ENCODE peak calls at places on chromosome 10, in five cellular contexts. Z is HEK293T, O is NT2/D1, N is GM12878, C is H1. G is an unnamed sample.

GRCh38 chr10:102500621-102501149 is 1.8 kb downstream of the ACTR1A start:
- DNase-seq in Z (no peak), O (no peak), N (no peak), C (no peak), G (no peak)

GRCh38 chr10:56585447-56586171 is 224.6 kb upstream of the ZWINT start:
- DNase-seq in Z (no peak), O (no peak), N (no peak), C (peak; percentile 42), G (no peak)

GRCh38 chr10:74314166-74314565 is 163.1 kb downstream of the ADK start:
- DNase-seq in Z (no peak), O (no peak), N (no peak), C (no peak), G (no peak)

GRCh38 chr10:25357269-25357668 is 182.5 kb downstream of the GPR158 start:
- DNase-seq in Z (no peak), O (no peak), N (no peak), C (no peak), G (no peak)

GRCh38 chr10:129494740-129495139 is 27.7 kb downstream of the MGMT start:
- DNase-seq in Z (no peak), O (no peak), N (no peak), C (no peak), G (no peak)

GRCh38 chr10:44936314-44936975 is 23.2 kb upstream of the RASSF4 start:
- DNase-seq in Z (no peak), O (no peak), N (no peak), C (peak; percentile 13), G (no peak)

GRCh38 chr10:61628875-61629513 is 33.7 kb upstream of the CABCOCO1 start:
- DNase-seq in Z (no peak), O (no peak), N (no peak), C (no peak), G (peak; percentile 7)

GRCh38 chr10:113562108-113562507 is 9.3 kb downstream of the HABP2 start:
- DNase-seq in Z (no peak), O (no peak), N (no peak), C (no peak), G (no peak)

DNA sequence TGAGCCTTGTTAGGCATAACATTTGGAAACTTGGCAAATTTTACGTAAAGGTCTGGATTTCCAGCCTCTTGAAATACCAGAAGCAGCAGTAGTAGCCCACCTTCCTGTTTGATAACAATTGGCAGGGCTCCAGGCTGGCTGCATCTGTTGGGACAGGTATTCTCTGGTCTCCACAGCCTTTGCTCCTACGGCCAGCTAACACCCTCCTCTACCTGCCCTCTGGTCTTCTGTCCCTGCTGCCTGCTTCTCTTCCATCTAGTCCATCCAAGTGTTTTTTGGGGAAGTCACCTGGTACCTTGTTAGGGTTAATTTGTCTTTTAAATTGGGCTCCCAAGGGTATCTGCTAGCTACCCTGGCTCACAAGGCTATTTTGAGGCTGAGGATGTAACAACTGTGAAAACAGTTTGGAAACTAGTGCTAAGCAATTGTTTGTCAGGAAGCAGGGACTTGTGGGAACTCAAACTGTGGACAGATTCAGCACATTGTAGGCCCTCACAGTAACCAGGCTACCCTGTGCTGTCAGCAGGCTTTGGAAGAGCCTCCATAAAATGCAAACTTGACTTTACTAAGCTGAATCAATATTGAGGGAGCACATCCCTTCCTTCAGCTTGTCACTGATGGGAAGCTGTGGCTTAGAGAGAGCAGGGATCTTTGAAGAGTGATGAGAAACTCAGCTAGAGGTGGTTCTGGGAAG is 8.5 kb downstream of the RPS24 start:
- DNase-seq in Z (no peak), O (no peak), N (no peak), C (no peak), G (no peak)
- TF ChIP-seq SUZ12 in Z (no peak), O (no peak), N (no peak), C (no peak), G (no peak)

DNA sequence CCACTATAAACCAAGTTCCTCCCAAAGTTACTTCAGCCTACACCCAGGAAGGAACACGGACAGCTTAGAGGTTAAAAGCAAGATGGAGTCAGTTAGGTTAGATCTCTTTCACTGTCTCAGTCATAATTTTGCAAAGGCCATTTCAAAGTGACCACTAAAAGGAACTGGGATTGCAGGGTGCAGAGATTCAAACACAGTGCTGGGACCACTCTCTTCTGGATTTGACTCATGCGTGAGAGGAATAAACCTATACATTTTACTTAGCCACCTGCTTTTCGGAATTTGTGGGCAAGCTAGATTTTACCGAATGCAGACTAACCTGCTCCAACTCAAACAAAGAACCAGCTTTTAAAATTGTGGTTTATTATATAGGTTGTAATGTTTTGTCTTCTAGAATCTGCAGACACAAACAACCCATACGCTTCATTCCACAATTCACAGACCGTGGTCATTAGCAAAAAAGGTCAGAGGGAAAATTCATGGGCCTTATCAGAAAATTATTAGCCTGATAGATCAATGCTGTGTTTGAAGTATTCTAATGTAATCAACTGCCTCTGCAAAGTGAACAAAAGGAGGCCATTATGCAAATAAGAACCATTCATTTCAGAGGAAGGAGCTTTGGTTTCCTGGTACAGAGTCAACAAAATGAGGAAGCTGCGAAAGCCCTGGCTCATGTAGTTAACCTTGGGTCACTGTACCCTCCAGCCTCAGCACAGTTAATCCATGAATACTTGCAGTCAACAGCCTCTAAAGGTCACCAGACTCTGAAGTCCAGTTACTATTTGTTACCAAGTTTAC is 342.7 kb upstream of the KLF6 start:
- DNase-seq in Z (no peak), O (peak; percentile 39), N (peak; percentile 71), C (no peak), G (peak; percentile 26)
- TF ChIP-seq SUZ12 in Z (no peak), O (no peak), N (no peak), C (no peak), G (no peak)

GRCh38 chr10:93947524-93947923 is 46.2 kb upstream of the PLCE1 start:
- DNase-seq in Z (no peak), O (no peak), N (no peak), C (no peak), G (no peak)

GRCh38 chr10:93941603-93942002 is 47.8 kb downstream of the SLC35G1 start:
- DNase-seq in Z (no peak), O (no peak), N (no peak), C (no peak), G (no peak)

GRCh38 chr10:93947055-93947454 is 46.7 kb upstream of the PLCE1 start:
- DNase-seq in Z (peak; percentile 37), O (no peak), N (no peak), C (no peak), G (peak; percentile 27)

DNA sequence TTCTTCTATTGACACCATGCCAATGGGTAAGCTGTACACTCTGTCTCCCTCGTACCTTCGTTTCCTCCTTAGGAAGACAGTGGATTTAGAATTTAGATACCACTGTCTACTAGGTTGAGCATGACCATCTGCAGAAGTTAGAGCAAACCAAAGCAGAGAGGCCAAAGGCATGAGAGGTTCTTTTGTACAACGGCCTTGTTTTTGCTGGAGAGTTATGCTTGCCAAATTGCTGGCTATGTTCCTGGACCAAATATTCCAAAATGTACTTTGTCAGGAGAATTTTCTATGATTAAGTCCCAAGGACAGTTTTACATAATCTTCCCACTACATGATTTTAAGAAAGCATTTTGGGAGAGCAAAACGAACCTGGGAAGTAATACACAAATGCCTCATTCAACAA is 47.9 kb upstream of the PLCE1 start:
- DNase-seq in Z (no peak), O (no peak), N (no peak), C (no peak), G (no peak)
- TF ChIP-seq SUZ12 in Z (no peak), O (no peak), N (no peak), C (no peak), G (no peak)

DNA sequence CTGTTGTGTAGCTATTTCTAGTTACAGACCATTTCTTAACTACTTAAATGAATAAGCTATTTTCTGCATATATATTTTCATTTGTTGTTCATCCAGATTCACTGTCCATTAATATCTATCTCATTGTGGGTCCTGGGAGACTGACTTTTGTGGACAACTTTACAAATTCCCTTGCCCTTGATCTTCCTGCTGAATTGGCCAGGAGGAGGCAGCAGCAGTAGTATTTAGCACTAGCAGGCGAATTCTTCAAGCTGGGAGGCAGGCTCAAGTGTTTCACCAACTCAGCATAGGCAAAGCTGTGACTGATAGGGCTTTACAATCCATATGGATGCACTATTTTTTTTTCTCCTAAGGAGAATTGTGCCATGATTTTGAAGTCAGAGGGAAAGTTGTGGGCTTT is 461.0 kb upstream of the NRG3 start:
- DNase-seq in Z (peak; percentile 5), O (peak; percentile 27), N (no peak), C (no peak), G (no peak)
- TF ChIP-seq SUZ12 in Z (no peak), O (no peak), N (no peak), C (no peak), G (no peak)

DNA sequence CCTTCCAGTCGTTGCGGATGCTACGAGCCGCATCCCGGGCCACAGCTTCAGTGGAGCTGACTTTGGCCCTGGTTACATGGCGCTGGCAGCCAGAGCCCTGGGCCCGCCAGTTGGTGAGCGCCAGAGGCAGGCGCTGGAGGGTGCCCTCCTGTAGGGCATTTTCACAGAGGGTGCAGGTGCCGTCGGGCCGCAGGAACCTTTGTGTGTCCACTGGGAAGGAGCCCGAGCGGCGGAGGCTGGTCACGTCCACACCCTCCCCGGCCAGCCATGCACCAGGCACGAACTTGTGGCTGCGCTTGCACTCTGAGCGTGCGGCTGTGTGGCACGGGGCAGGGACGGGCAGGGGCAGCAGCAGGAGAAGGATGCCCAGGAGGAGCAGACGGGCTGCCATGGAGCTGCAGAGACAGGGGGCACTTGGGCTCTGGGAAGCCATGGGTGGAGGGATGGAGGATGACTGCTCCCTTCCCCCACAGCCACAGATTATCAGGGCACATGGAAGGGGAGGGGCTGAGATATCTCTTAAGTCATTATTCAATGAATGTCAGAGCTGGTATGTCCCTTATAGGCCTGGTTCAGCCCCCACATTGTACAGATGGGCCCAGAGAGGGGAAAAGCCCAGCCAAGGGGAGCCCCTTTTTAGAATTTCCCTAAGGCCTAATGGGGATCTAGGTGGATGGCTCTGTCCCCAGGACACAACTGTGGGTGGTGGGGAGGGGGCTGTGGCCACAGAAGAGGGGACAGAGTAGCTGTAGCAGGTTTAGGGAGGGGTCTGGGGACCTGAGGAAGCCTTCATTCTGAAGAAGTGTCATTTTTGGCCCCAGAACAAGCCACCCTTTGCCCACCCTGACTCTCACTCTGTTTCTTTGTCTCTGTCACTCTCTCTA is 1.8 kb downstream of the PRF1 start:
- DNase-seq in Z (no peak), O (no peak), N (no peak), C (peak; percentile 43), G (no peak)
- TF ChIP-seq SUZ12 in Z (no peak), O (no peak), N (no peak), C (no peak), G (no peak)

GRCh38 chr10:35751347-35751746 is 109.3 kb upstream of the FZD8 start:
- DNase-seq in Z (no peak), O (no peak), N (no peak), C (no peak), G (no peak)
- TF ChIP-seq SUZ12 in Z (no peak), O (no peak), N (no peak), C (no peak), G (no peak)

GRCh38 chr10:26367771-26368170 is 70.4 kb upstream of the APBB1IP start:
- DNase-seq in Z (peak; percentile 53), O (peak; percentile 48), N (no peak), C (peak; percentile 84), G (peak; percentile 19)
- TF ChIP-seq SUZ12 in Z (no peak), O (no peak), N (no peak), C (no peak), G (no peak)

DNA sequence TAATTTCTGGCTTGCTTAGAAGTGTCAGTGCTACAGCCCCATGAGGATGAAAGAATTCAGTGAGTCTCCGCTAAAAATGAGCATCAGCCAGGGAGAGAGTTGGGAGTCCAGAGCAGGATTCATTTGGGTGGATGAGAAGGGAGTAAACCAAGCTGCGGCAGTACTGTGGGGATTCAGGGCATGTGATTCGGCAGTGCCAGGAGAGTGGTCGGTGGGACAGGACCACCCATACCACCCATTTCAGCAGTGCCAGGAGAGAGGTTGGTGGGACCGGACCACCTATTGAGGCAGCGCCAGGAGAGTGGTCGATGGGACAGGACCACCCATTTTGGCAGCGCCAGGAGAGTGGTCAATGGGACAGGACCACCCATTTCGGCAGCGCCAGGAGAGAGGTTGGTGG is 144.2 kb downstream of the CELF2 start:
- DNase-seq in Z (no peak), O (no peak), N (no peak), C (peak; percentile 33), G (no peak)
- TF ChIP-seq SUZ12 in Z (no peak), O (no peak), N (no peak), C (no peak), G (no peak)

G was measured in HepG2.